ENCODE peak calls at places on chromosomes 2 and 18, in eight cellular contexts. O, G, V, M, P, R, A and Y are unnamed samples. For H3K4me1, the result is how much of the 10 kb centered on the place peaks cover.

GRCh38 chr2:170843656-170844055 is 27.0 kb downstream of the GAD1 start:
- DNase-seq in O (no peak), G (peak), V (no peak), M (no peak), P (peak), R (no peak), A (no peak), Y (peak)

GRCh38 chr2:237181844-237182243 is 96.2 kb downstream of the COPS8 start:
- DNase-seq in O (no peak), G (peak), V (no peak), M (no peak), P (peak), R (no peak), A (no peak), Y (peak)

GRCh38 chr2:20062615-20063545 is 11.5 kb upstream of the LAPTM4A start:
- DNase-seq in O (peak), G (peak), V (no peak), M (peak), P (peak), R (no peak), A (no peak), Y (peak)

GRCh38 chr2:196206804-196207203 is 35.4 kb upstream of the STK17B start:
- DNase-seq in O (no peak), G (no peak), V (no peak), M (no peak), P (no peak), R (no peak), A (no peak), Y (peak)

GRCh38 chr2:173087214-173087581 is 11.6 kb downstream of the MAP3K20 start:
- DNase-seq in O (no peak), G (peak), V (no peak), M (no peak), P (peak), R (no peak), A (no peak), Y (no peak)

GRCh38 chr18:21896732-21897336 is 156.2 kb downstream of the MIB1 start:
- DNase-seq in O (no peak), G (no peak), V (no peak), M (no peak), P (peak), R (no peak), A (no peak), Y (no peak)

GRCh38 chr2:211957799-211958198 is 580.8 kb downstream of the ERBB4 start:
- DNase-seq in O (no peak), G (no peak), V (no peak), M (no peak), P (no peak), R (no peak), A (no peak), Y (no peak)

GRCh38 chr18:38445485-38446145 is 880.0 kb upstream of the CELF4 start:
- DNase-seq in O (no peak), G (no peak), V (no peak), M (no peak), P (no peak), R (no peak), A (no peak), Y (no peak)

GRCh38 chr2:235347691-235348090 is 146.2 kb upstream of the AGAP1 start:
- DNase-seq in O (no peak), G (peak), V (no peak), M (no peak), P (peak), R (no peak), A (no peak), Y (peak)

GRCh38 chr18:62329676-62330454 is 4.8 kb downstream of the TNFRSF11A start:
- DNase-seq in O (no peak), G (peak), V (peak), M (no peak), P (peak), R (no peak), A (peak), Y (peak)

GRCh38 chr2:101463458-101463857 is 11.5 kb downstream of the RFX8 start:
- DNase-seq in O (no peak), G (no peak), V (no peak), M (no peak), P (no peak), R (no peak), A (no peak), Y (no peak)

GRCh38 chr18:33745396-33745795 is 167.4 kb downstream of the ASXL3 start:
- DNase-seq in O (no peak), G (no peak), V (no peak), M (no peak), P (no peak), R (no peak), A (no peak), Y (no peak)

GRCh38 chr2:201517094-201517493 is 65.6 kb downstream of the STRADB start:
- DNase-seq in O (no peak), G (peak), V (no peak), M (no peak), P (no peak), R (no peak), A (no peak), Y (peak)

GRCh38 chr2:70627499-70627898 is 73.9 kb upstream of the TGFA start:
- DNase-seq in O (no peak), G (no peak), V (peak), M (no peak), P (peak), R (no peak), A (no peak), Y (no peak)

GRCh38 chr2:113218283-113219091 is 44.7 kb downstream of the PSD4 start:
- DNase-seq in O (no peak), G (peak), V (peak), M (no peak), P (peak), R (no peak), A (no peak), Y (no peak)

GRCh38 chr2:236969767-236970655 is 115.7 kb upstream of the COPS8 start:
- DNase-seq in O (no peak), G (no peak), V (peak), M (no peak), P (peak), R (no peak), A (no peak), Y (no peak)

GRCh38 chr2:9814129-9814868 is 29.0 kb upstream of the TAF1B start:
- DNase-seq in O (no peak), G (no peak), V (no peak), M (no peak), P (no peak), R (no peak), A (no peak), Y (no peak)

GRCh38 chr2:111119004-111119846 is 1.5 kb upstream of the BCL2L11 start:
- DNase-seq in O (no peak), G (no peak), V (peak), M (peak), P (peak), R (no peak), A (peak), Y (no peak)

GRCh38 chr18:10213526-10213925 is 240.9 kb upstream of the APCDD1 start:
- DNase-seq in O (no peak), G (no peak), V (peak), M (no peak), P (peak), R (no peak), A (peak), Y (peak)

GRCh38 chr2:68385232-68385906 is 20.3 kb downstream of the PLEK start:
- DNase-seq in O (no peak), G (no peak), V (no peak), M (no peak), P (no peak), R (no peak), A (no peak), Y (no peak)

GRCh38 chr2:158099716-158100115 is 2.0 kb upstream of the UPP2 start:
- DNase-seq in O (no peak), G (peak), V (no peak), M (no peak), P (peak), R (no peak), A (no peak), Y (no peak)

GRCh38 chr2:127080941-127081769 is 25.8 kb downstream of the BIN1 start:
- DNase-seq in O (no peak), G (no peak), V (peak), M (peak), P (no peak), R (no peak), A (no peak), Y (no peak)

GRCh38 chr2:157925071-157925470 is 48.9 kb upstream of the ACVR1 start:
- DNase-seq in O (no peak), G (no peak), V (no peak), M (no peak), P (no peak), R (no peak), A (no peak), Y (no peak)

GRCh38 chr2:41865263-41865662 is 182.6 kb upstream of the PKDCC start:
- DNase-seq in O (no peak), G (no peak), V (no peak), M (no peak), P (no peak), R (no peak), A (no peak), Y (no peak)

GRCh38 chr2:109447251-109447661 is 166.5 kb downstream of the SEPTIN10 start:
- DNase-seq in O (no peak), G (peak), V (no peak), M (no peak), P (peak), R (no peak), A (no peak), Y (peak)

GRCh38 chr2:112547333-112547732 is 5.1 kb downstream of the POLR1B start:
- DNase-seq in O (no peak), G (peak), V (no peak), M (peak), P (peak), R (no peak), A (no peak), Y (peak)

GRCh38 chr2:59217360-59217759 is 976.2 kb upstream of the FANCL start:
- DNase-seq in O (no peak), G (no peak), V (no peak), M (no peak), P (no peak), R (no peak), A (no peak), Y (no peak)

GRCh38 chr18:62999392-62999791 is 284.1 kb downstream of the PHLPP1 start:
- DNase-seq in O (no peak), G (peak), V (no peak), M (peak), P (peak), R (no peak), A (no peak), Y (no peak)

GRCh38 chr2:190404487-190404886 is 3.7 kb upstream of the MFSD6 start:
- DNase-seq in O (no peak), G (peak), V (peak), M (no peak), P (peak), R (no peak), A (no peak), Y (no peak)

GRCh38 chr2:161373939-161374338 is 42.2 kb upstream of the TBR1 start:
- DNase-seq in O (no peak), G (peak), V (no peak), M (no peak), P (peak), R (no peak), A (no peak), Y (peak)

GRCh38 chr18:37430346-37431076 is 135.1 kb downstream of the CELF4 start:
- DNase-seq in O (no peak), G (no peak), V (no peak), M (no peak), P (no peak), R (no peak), A (no peak), Y (no peak)

GRCh38 chr18:48983793-48984437 is 33.1 kb upstream of the SMAD7 start:
- DNase-seq in O (no peak), G (no peak), V (peak), M (no peak), P (peak), R (no peak), A (peak), Y (no peak)

GRCh38 chr18:44214396-44214795 is 466.3 kb upstream of the SETBP1 start:
- DNase-seq in O (no peak), G (no peak), V (peak), M (no peak), P (no peak), R (no peak), A (no peak), Y (no peak)

GRCh38 chr2:178910005-178910404 is 102.8 kb upstream of the TTN start:
- DNase-seq in O (no peak), G (no peak), V (no peak), M (no peak), P (no peak), R (no peak), A (no peak), Y (no peak)

GRCh38 chr2:21103274-21103891 is 20.4 kb upstream of the TDRD15 start:
- DNase-seq in O (no peak), G (no peak), V (peak), M (no peak), P (no peak), R (no peak), A (no peak), Y (no peak)

GRCh38 chr2:98583866-98584618 is 24.3 kb downstream of the COA5 start:
- DNase-seq in O (no peak), G (no peak), V (peak), M (peak), P (no peak), R (no peak), A (no peak), Y (no peak)

GRCh38 chr2:33681333-33681732 is 82.2 kb upstream of the FAM98A start:
- DNase-seq in O (no peak), G (peak), V (no peak), M (no peak), P (peak), R (no peak), A (no peak), Y (peak)

GRCh38 chr2:11796190-11797171 is 50.0 kb downstream of the LPIN1 start:
- DNase-seq in O (no peak), G (peak), V (no peak), M (no peak), P (peak), R (no peak), A (no peak), Y (peak)

GRCh38 chr18:26307161-26307773 is 81.0 kb downstream of the TAF4B start:
- DNase-seq in O (no peak), G (peak), V (peak), M (no peak), P (peak), R (no peak), A (peak), Y (peak)

DNA sequence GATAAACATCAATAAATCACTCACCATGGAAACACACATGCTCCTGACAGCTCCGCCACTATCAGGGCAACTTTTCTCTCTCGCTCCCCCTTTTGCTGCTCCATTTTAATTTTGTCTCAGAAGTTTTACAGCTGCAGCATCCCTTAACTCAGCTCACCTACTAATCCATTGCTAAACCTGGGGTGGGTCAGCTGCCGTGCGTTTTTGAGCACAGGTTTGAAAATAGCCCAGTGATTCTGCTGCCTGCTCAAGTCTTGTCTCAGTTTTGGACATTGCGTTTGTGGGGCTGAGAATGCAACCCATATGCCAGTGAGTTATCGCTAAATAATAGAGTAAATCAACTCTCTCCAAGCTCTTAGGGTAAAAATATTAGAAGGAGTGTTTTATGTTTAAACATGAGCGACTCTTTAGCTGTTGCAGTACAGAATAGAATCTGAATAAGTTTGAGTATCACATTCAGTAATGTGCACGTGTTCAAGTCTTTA is 2.1 kb downstream of the TSHZ1 start:
- DNase-seq in O (no peak), G (no peak), V (no peak), M (no peak), P (peak), R (no peak), A (no peak), Y (no peak)
- H3K4me3 ChIP-seq in O (peak), G (peak), V (peak), M (peak), P (peak), R (peak), A (peak), Y (peak)

DNA sequence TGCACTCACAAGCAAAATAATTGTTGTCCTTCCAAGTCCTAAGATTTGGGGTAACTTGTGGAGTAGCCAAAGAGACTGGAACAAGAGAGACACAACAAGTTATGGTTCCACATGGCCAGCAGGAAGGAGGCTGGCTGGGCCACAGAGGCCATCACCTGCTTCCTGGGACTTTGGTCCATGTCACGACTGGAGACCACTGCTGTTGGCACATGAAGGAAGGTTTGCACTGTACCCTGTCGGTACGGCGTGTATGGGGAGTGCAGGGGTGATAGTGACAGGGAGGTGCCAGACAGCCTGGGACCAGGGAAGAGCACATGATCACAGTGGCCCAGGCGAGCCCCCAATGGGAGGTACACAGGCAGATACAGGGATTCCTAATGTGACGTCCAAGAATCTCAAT is 15.5 kb downstream of the SLC66A2 start:
- DNase-seq in O (no peak), G (no peak), V (no peak), M (peak), P (no peak), R (peak), A (no peak), Y (no peak)
- H3K4me1 ChIP-seq in O (under half), G (under half), V (under half), M (under half), P (under half), R (under half), A (under half), Y (under half)

GRCh38 chr2:36967236-36967876 is 1.0 kb upstream of the STRN start:
- DNase-seq in O (no peak), G (no peak), V (peak), M (no peak), P (no peak), R (no peak), A (peak), Y (no peak)
- H3K4me3 ChIP-seq in O (peak), G (peak), V (peak), M (peak), P (peak), R (peak), A (peak), Y (peak)

DNA sequence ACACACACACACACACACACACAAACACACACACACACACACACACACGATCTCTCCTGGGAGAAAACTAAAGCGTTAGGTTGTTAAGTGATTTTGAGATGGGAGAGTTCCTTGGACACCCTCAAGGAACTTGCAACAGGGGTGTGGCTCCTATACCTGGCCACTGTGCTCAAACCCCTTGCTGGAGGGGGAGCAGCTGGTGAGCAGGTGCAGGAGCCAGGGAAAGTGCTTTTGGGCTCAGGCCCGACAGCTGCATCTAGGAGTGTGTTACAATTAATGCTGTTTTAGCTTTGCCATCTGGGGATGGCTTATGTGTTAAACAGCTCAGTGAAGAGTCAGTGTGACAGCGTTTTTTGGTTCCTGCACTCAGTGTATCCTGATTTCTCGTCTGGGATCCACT is 510.8 kb downstream of the TRIB2 start:
- DNase-seq in O (no peak), G (no peak), V (no peak), M (no peak), P (no peak), R (no peak), A (no peak), Y (no peak)
- H3K4me1 ChIP-seq in O (under half), G (under half), V (under half), M (under half), P (under half), R (under half), A (under half), Y (under half)

DNA sequence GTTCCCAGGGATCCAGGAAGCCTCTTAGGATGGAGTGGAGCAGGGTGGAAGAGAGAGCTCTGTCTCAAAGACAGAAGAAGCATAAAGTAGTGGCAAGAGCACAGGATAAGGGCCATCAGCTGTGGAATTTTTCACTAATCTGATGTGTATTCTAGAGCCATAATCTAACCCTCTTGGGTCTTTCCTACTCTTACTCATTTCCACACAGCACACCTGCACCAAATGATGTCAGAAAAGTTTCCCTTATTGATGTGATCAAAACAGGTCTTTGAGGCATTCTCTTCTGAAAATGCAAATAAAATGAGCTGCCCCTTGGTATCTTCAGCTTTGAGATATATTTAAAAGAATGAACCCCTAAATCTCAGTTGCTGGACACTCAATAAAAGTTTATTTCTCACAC is 415.1 kb upstream of the CHST9 start:
- DNase-seq in O (no peak), G (no peak), V (no peak), M (no peak), P (no peak), R (no peak), A (no peak), Y (no peak)
- H3K4me3 ChIP-seq in O (no peak), G (no peak), V (no peak), M (no peak), P (no peak), R (no peak), A (no peak), Y (no peak)

GRCh38 chr2:39399570-39399969 is 37.5 kb downstream of the MAP4K3 start:
- DNase-seq in O (no peak), G (no peak), V (no peak), M (no peak), P (no peak), R (no peak), A (no peak), Y (peak)

GRCh38 chr2:39405364-39405763 is 31.7 kb downstream of the MAP4K3 start:
- DNase-seq in O (no peak), G (no peak), V (no peak), M (no peak), P (no peak), R (no peak), A (no peak), Y (no peak)

GRCh38 chr2:39403311-39403710 is 33.8 kb downstream of the MAP4K3 start:
- DNase-seq in O (no peak), G (no peak), V (no peak), M (no peak), P (no peak), R (no peak), A (no peak), Y (no peak)

GRCh38 chr2:39401319-39401718 is 35.8 kb downstream of the MAP4K3 start:
- DNase-seq in O (no peak), G (no peak), V (no peak), M (no peak), P (no peak), R (no peak), A (no peak), Y (no peak)
- H3K4me1 ChIP-seq in O (under half), G (under half), V (under half), M (half or more), P (under half), R (under half), A (under half), Y (under half)

GRCh38 chr18:79496978-79497637 is 101.4 kb downstream of the NFATC1 start:
- DNase-seq in O (no peak), G (peak), V (no peak), M (peak), P (peak), R (no peak), A (no peak), Y (peak)
- H3K4me3 ChIP-seq in O (no peak), G (no peak), V (no peak), M (no peak), P (no peak), R (no peak), A (no peak), Y (no peak)

GRCh38 chr2:45806563-45807358 is 155.3 kb downstream of the PRKCE start:
- DNase-seq in O (no peak), G (no peak), V (no peak), M (no peak), P (no peak), R (no peak), A (no peak), Y (no peak)
- H3K4me1 ChIP-seq in O (under half), G (under half), V (under half), M (under half), P (under half), R (under half), A (under half), Y (under half)